ENCODE peak calls at places on chromosomes 7 and 10, in nine cellular contexts. One of them, this sample, is unnamed. For H3K9me3, the result is how much of the 10 kb centered on the place peaks cover.

GRCh38 chr10:62734781-62735463 is 69.6 kb upstream of the ADO start:
- DNase-seq in K562: no peak
- DNase-seq in spleen: no peak
- DNase-seq in heart left ventricle: no peak
- DNase-seq in transverse colon: no peak
- DNase-seq in ovary: no peak
- DNase-seq in SJSA1: no peak
- DNase-seq in osteoblast: no peak
- DNase-seq in gastrocnemius medialis: no peak
- DNase-seq in this sample: no peak

GRCh38 chr7:92806496-92806895 is 29.9 kb downstream of the CDK6 start:
- DNase-seq in osteoblast: no peak
- DNase-seq in heart left ventricle: no peak
- DNase-seq in spleen: no peak
- DNase-seq in SJSA1: no peak
- DNase-seq in ovary: no peak
- DNase-seq in transverse colon: no peak
- DNase-seq in K562: no peak
- DNase-seq in gastrocnemius medialis: no peak
- DNase-seq in this sample: no peak

GRCh38 chr10:102300289-102300843 is 55.0 kb downstream of the GBF1 start:
- DNase-seq in heart left ventricle: no peak
- DNase-seq in gastrocnemius medialis: no peak
- DNase-seq in SJSA1: peak
- DNase-seq in ovary: no peak
- DNase-seq in spleen: no peak
- DNase-seq in transverse colon: no peak
- DNase-seq in osteoblast: peak
- DNase-seq in K562: no peak
- DNase-seq in this sample: no peak

GRCh38 chr7:143288836-143289235 is 685 bp downstream of the CASP2 start:
- DNase-seq in osteoblast: peak
- DNase-seq in K562: peak
- DNase-seq in SJSA1: no peak
- DNase-seq in heart left ventricle: no peak
- DNase-seq in gastrocnemius medialis: no peak
- DNase-seq in transverse colon: no peak
- DNase-seq in ovary: no peak
- DNase-seq in spleen: no peak
- DNase-seq in this sample: no peak

GRCh38 chr7:6650086-6650485 is 13.0 kb downstream of the ZNF316 start:
- DNase-seq in ovary: no peak
- DNase-seq in SJSA1: no peak
- DNase-seq in heart left ventricle: no peak
- DNase-seq in K562: no peak
- DNase-seq in spleen: peak
- DNase-seq in gastrocnemius medialis: no peak
- DNase-seq in osteoblast: peak
- DNase-seq in transverse colon: no peak
- DNase-seq in this sample: no peak

GRCh38 chr7:151876899-151877777 is at the start of gene PRKAG2:
- DNase-seq in osteoblast: peak
- DNase-seq in heart left ventricle: peak
- DNase-seq in K562: no peak
- DNase-seq in spleen: peak
- DNase-seq in ovary: peak
- DNase-seq in gastrocnemius medialis: peak
- DNase-seq in SJSA1: peak
- DNase-seq in transverse colon: peak
- DNase-seq in this sample: peak

GRCh38 chr10:31830887-31831286 is 97.7 kb downstream of the ARHGAP12 start:
- DNase-seq in SJSA1: peak
- DNase-seq in K562: no peak
- DNase-seq in gastrocnemius medialis: no peak
- DNase-seq in heart left ventricle: no peak
- DNase-seq in transverse colon: no peak
- DNase-seq in spleen: no peak
- DNase-seq in ovary: no peak
- DNase-seq in osteoblast: no peak
- DNase-seq in this sample: no peak

GRCh38 chr7:133790911-133791310 is 336.2 kb upstream of the LRGUK start:
- DNase-seq in spleen: no peak
- DNase-seq in osteoblast: no peak
- DNase-seq in heart left ventricle: no peak
- DNase-seq in ovary: no peak
- DNase-seq in gastrocnemius medialis: no peak
- DNase-seq in SJSA1: no peak
- DNase-seq in K562: no peak
- DNase-seq in transverse colon: no peak
- DNase-seq in this sample: no peak

GRCh38 chr7:116167177-116167576 is 43.2 kb upstream of the TES start:
- DNase-seq in osteoblast: no peak
- DNase-seq in gastrocnemius medialis: no peak
- DNase-seq in heart left ventricle: no peak
- DNase-seq in transverse colon: no peak
- DNase-seq in ovary: no peak
- DNase-seq in spleen: no peak
- DNase-seq in K562: peak
- DNase-seq in SJSA1: no peak
- DNase-seq in this sample: no peak

GRCh38 chr10:104260775-104261115 is 6.1 kb downstream of the GSTO1 start:
- DNase-seq in ovary: no peak
- DNase-seq in osteoblast: no peak
- DNase-seq in spleen: no peak
- DNase-seq in heart left ventricle: no peak
- DNase-seq in K562: peak
- DNase-seq in transverse colon: no peak
- DNase-seq in gastrocnemius medialis: no peak
- DNase-seq in SJSA1: peak
- DNase-seq in this sample: no peak

GRCh38 chr7:23787272-23787671 is 77.3 kb downstream of the STK31 start:
- DNase-seq in osteoblast: no peak
- DNase-seq in ovary: no peak
- DNase-seq in spleen: no peak
- DNase-seq in gastrocnemius medialis: no peak
- DNase-seq in heart left ventricle: no peak
- DNase-seq in SJSA1: no peak
- DNase-seq in K562: no peak
- DNase-seq in transverse colon: no peak
- DNase-seq in this sample: no peak

GRCh38 chr7:139362981-139363380 is 3.3 kb downstream of the LUC7L2 start:
- DNase-seq in K562: no peak
- DNase-seq in heart left ventricle: no peak
- DNase-seq in transverse colon: no peak
- DNase-seq in SJSA1: no peak
- DNase-seq in gastrocnemius medialis: no peak
- DNase-seq in spleen: peak
- DNase-seq in osteoblast: peak
- DNase-seq in ovary: no peak
- DNase-seq in this sample: no peak

GRCh38 chr7:48295572-48295971 is 124.3 kb downstream of the ABCA13 start:
- DNase-seq in K562: no peak
- DNase-seq in spleen: no peak
- DNase-seq in SJSA1: no peak
- DNase-seq in gastrocnemius medialis: no peak
- DNase-seq in osteoblast: no peak
- DNase-seq in ovary: no peak
- DNase-seq in heart left ventricle: no peak
- DNase-seq in transverse colon: no peak
- DNase-seq in this sample: no peak

GRCh38 chr10:86363833-86364511 is 2.6 kb downstream of the GRID1 start:
- DNase-seq in K562: no peak
- DNase-seq in heart left ventricle: no peak
- DNase-seq in spleen: peak
- DNase-seq in SJSA1: no peak
- DNase-seq in transverse colon: no peak
- DNase-seq in osteoblast: peak
- DNase-seq in ovary: no peak
- DNase-seq in gastrocnemius medialis: peak
- DNase-seq in this sample: no peak

GRCh38 chr10:79106651-79107050 is 37.9 kb downstream of the ZMIZ1 start:
- DNase-seq in spleen: no peak
- DNase-seq in osteoblast: no peak
- DNase-seq in SJSA1: no peak
- DNase-seq in heart left ventricle: no peak
- DNase-seq in gastrocnemius medialis: peak
- DNase-seq in K562: no peak
- DNase-seq in transverse colon: no peak
- DNase-seq in ovary: no peak
- DNase-seq in this sample: no peak

GRCh38 chr7:54802841-54803240 is 43.8 kb upstream of the SEC61G start:
- DNase-seq in K562: no peak
- DNase-seq in spleen: no peak
- DNase-seq in heart left ventricle: no peak
- DNase-seq in osteoblast: peak
- DNase-seq in ovary: no peak
- DNase-seq in SJSA1: no peak
- DNase-seq in transverse colon: no peak
- DNase-seq in gastrocnemius medialis: no peak
- DNase-seq in this sample: no peak

GRCh38 chr7:16660702-16661464 is 14.9 kb downstream of the BZW2 start:
- DNase-seq in heart left ventricle: no peak
- DNase-seq in transverse colon: no peak
- DNase-seq in K562: peak
- DNase-seq in ovary: no peak
- DNase-seq in SJSA1: peak
- DNase-seq in spleen: no peak
- DNase-seq in gastrocnemius medialis: no peak
- DNase-seq in osteoblast: no peak
- DNase-seq in this sample: no peak

DNA sequence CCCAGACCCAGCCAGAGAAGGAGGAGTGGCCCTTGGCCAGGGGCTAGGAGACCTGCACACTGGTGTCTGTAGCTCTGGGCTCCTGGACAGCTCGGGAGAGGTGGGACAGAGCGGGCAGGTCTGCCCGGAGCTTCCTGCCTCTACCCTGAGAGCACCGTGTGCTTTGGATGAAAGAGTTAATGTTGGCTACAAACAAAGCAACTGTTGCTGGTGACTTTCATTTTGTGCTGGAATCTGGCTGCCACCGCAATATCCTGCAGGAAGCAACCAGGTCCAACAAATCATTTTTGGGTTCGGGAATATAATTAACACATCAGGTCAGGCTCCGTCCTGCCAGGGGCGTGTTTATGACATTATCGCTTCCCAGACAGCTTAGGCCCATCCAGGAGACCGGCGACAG is 441.8 kb upstream of the MKI67 start:
- DNase-seq in transverse colon: no peak
- DNase-seq in SJSA1: no peak
- DNase-seq in ovary: no peak
- DNase-seq in K562: no peak
- DNase-seq in heart left ventricle: no peak
- DNase-seq in spleen: no peak
- DNase-seq in osteoblast: peak
- DNase-seq in gastrocnemius medialis: no peak
- DNase-seq in this sample: no peak
- H3K9me3 ChIP-seq in transverse colon: under half
- H3K9me3 ChIP-seq in SJSA1: under half
- H3K9me3 ChIP-seq in ovary: under half
- H3K9me3 ChIP-seq in K562: under half
- H3K9me3 ChIP-seq in heart left ventricle: under half
- H3K9me3 ChIP-seq in spleen: under half
- H3K9me3 ChIP-seq in osteoblast: under half
- H3K9me3 ChIP-seq in gastrocnemius medialis: under half
- H3K9me3 ChIP-seq in this sample: under half

GRCh38 chr7:159188011-159188410 is 43.3 kb upstream of the VIPR2 start:
- DNase-seq in spleen: no peak
- DNase-seq in K562: no peak
- DNase-seq in gastrocnemius medialis: no peak
- DNase-seq in SJSA1: no peak
- DNase-seq in heart left ventricle: no peak
- DNase-seq in ovary: no peak
- DNase-seq in osteoblast: no peak
- DNase-seq in transverse colon: no peak
- DNase-seq in this sample: no peak
- H3K9me3 ChIP-seq in spleen: under half
- H3K9me3 ChIP-seq in K562: under half
- H3K9me3 ChIP-seq in gastrocnemius medialis: under half
- H3K9me3 ChIP-seq in SJSA1: under half
- H3K9me3 ChIP-seq in heart left ventricle: under half
- H3K9me3 ChIP-seq in ovary: under half
- H3K9me3 ChIP-seq in osteoblast: under half
- H3K9me3 ChIP-seq in transverse colon: under half
- H3K9me3 ChIP-seq in this sample: under half

GRCh38 chr7:145605963-145606362 is 510.6 kb upstream of the CNTNAP2 start:
- DNase-seq in transverse colon: no peak
- DNase-seq in osteoblast: no peak
- DNase-seq in ovary: no peak
- DNase-seq in heart left ventricle: no peak
- DNase-seq in gastrocnemius medialis: no peak
- DNase-seq in K562: no peak
- DNase-seq in spleen: no peak
- DNase-seq in SJSA1: no peak
- DNase-seq in this sample: no peak
- H3K9me3 ChIP-seq in transverse colon: under half
- H3K9me3 ChIP-seq in osteoblast: under half
- H3K9me3 ChIP-seq in ovary: under half
- H3K9me3 ChIP-seq in heart left ventricle: under half
- H3K9me3 ChIP-seq in gastrocnemius medialis: under half
- H3K9me3 ChIP-seq in K562: under half
- H3K9me3 ChIP-seq in spleen: under half
- H3K9me3 ChIP-seq in SJSA1: under half
- H3K9me3 ChIP-seq in this sample: under half

GRCh38 chr10:131689954-131690669 is 210.7 kb upstream of the PPP2R2D start:
- DNase-seq in osteoblast: peak
- DNase-seq in transverse colon: no peak
- DNase-seq in gastrocnemius medialis: no peak
- DNase-seq in heart left ventricle: no peak
- DNase-seq in K562: no peak
- DNase-seq in spleen: peak
- DNase-seq in SJSA1: no peak
- DNase-seq in ovary: no peak
- DNase-seq in this sample: no peak
- H3K9me3 ChIP-seq in osteoblast: under half
- H3K9me3 ChIP-seq in transverse colon: under half
- H3K9me3 ChIP-seq in gastrocnemius medialis: under half
- H3K9me3 ChIP-seq in heart left ventricle: under half
- H3K9me3 ChIP-seq in K562: under half
- H3K9me3 ChIP-seq in spleen: under half
- H3K9me3 ChIP-seq in SJSA1: under half
- H3K9me3 ChIP-seq in ovary: under half
- H3K9me3 ChIP-seq in this sample: under half

GRCh38 chr10:131513445-131513844 is 201.9 kb upstream of the TCERG1L start:
- DNase-seq in osteoblast: no peak
- DNase-seq in transverse colon: no peak
- DNase-seq in K562: no peak
- DNase-seq in gastrocnemius medialis: no peak
- DNase-seq in ovary: no peak
- DNase-seq in spleen: no peak
- DNase-seq in heart left ventricle: no peak
- DNase-seq in SJSA1: no peak
- DNase-seq in this sample: no peak
- H3K9me3 ChIP-seq in osteoblast: under half
- H3K9me3 ChIP-seq in transverse colon: under half
- H3K9me3 ChIP-seq in K562: under half
- H3K9me3 ChIP-seq in gastrocnemius medialis: under half
- H3K9me3 ChIP-seq in ovary: under half
- H3K9me3 ChIP-seq in spleen: under half
- H3K9me3 ChIP-seq in heart left ventricle: under half
- H3K9me3 ChIP-seq in SJSA1: under half
- H3K9me3 ChIP-seq in this sample: under half